ENCODE peak calls at places on chromosomes 13 and 19, in nine cellular contexts. M is CD4-positive, CD25-positive, alpha-beta regulatory T cell; F is H9; B is body of pancreas; L is CD8-positive, alpha-beta memory T cell; P is ovary; N is psoas muscle; H is Caco-2; I is aorta. V is an unnamed sample. For H3K4me1, the result is how much of the 10 kb centered on the place peaks cover.

GRCh38 chr19:31318790-31319189 is 30.4 kb downstream of the TSHZ3 start:
- DNase-seq in M (no peak), F (no peak), H (no peak), B (no peak), L (no peak), P (no peak), I (no peak), N (no peak), V (no peak)

GRCh38 chr13:99085139-99085845 is 107.4 kb upstream of the DOCK9 start:
- DNase-seq in H (no peak), B (no peak), P (peak), M (no peak), F (peak), L (no peak), I (no peak), N (no peak), V (peak)

GRCh38 chr13:24178847-24179845 is 18.6 kb downstream of the SPATA13 start:
- DNase-seq in I (no peak), P (no peak), B (no peak), M (no peak), L (no peak), N (no peak), F (no peak), H (no peak), V (no peak)

GRCh38 chr19:52566588-52566987 is 3.5 kb upstream of the ZNF701 start:
- DNase-seq in N (no peak), B (no peak), I (no peak), F (no peak), M (no peak), P (no peak), L (no peak), H (no peak), V (no peak)

GRCh38 chr13:33341861-33342452 is 56.4 kb upstream of the STARD13 start:
- DNase-seq in F (no peak), I (no peak), H (no peak), N (no peak), P (no peak), M (no peak), L (no peak), B (no peak), V (no peak)

GRCh38 chr13:23979361-23980159 is 82.3 kb upstream of the C1QTNF9B start:
- DNase-seq in I (peak), M (peak), F (peak), H (peak), N (peak), B (peak), L (peak), P (peak), V (no peak)

GRCh38 chr13:23898101-23898500 is 799 bp upstream of the C1QTNF9B start:
- DNase-seq in B (no peak), N (no peak), P (peak), H (no peak), L (no peak), I (no peak), M (no peak), F (no peak), V (no peak)

GRCh38 chr19:1074512-1075283 is 7.7 kb downstream of the ARHGAP45 start:
- DNase-seq in I (peak), B (peak), P (peak), F (no peak), M (peak), L (peak), H (no peak), N (peak), V (peak)

GRCh38 chr13:109126973-109127615 is 497.7 kb downstream of the MYO16 start:
- DNase-seq in M (no peak), F (no peak), N (no peak), H (no peak), I (no peak), P (no peak), B (no peak), L (no peak), V (no peak)

GRCh38 chr19:21084343-21084742 is 2.3 kb downstream of the ZNF714 start:
- DNase-seq in P (no peak), H (no peak), F (no peak), M (no peak), B (no peak), I (no peak), N (no peak), L (no peak), V (no peak)

GRCh38 chr13:112576191-112576590 is 11.8 kb downstream of the TUBGCP3 start:
- DNase-seq in H (no peak), P (no peak), F (no peak), M (no peak), I (no peak), B (no peak), L (no peak), N (no peak), V (no peak)

GRCh38 chr13:107866666-107867623 is 348.4 kb downstream of the LIG4 start:
- DNase-seq in M (no peak), P (peak), N (no peak), F (peak), B (peak), H (no peak), L (no peak), I (no peak), V (no peak)

GRCh38 chr13:80239116-80239515 is 101.8 kb downstream of the SPRY2 start:
- DNase-seq in H (no peak), L (no peak), N (no peak), P (no peak), F (no peak), B (no peak), I (no peak), M (no peak), V (no peak)

GRCh38 chr19:5153601-5154128 is 184.8 kb downstream of the KDM4B start:
- DNase-seq in L (no peak), I (peak), N (no peak), B (no peak), F (no peak), P (no peak), M (no peak), H (no peak), V (no peak)

GRCh38 chr13:110978390-110978789 is 63.5 kb upstream of the ANKRD10 start:
- DNase-seq in M (no peak), F (no peak), B (no peak), H (no peak), P (no peak), I (no peak), L (no peak), N (no peak), V (no peak)

GRCh38 chr13:109737606-109738005 is 48.8 kb downstream of the IRS2 start:
- DNase-seq in P (no peak), H (no peak), N (no peak), M (no peak), B (no peak), L (no peak), I (no peak), F (no peak), V (no peak)

GRCh38 chr13:50589651-50590054 is 253.8 kb downstream of the DLEU7 start:
- DNase-seq in I (no peak), B (no peak), H (no peak), M (no peak), F (no peak), L (no peak), N (no peak), P (no peak), V (no peak)

GRCh38 chr13:23321534-23322241 is 111.8 kb downstream of the SACS start:
- DNase-seq in L (no peak), B (no peak), H (no peak), I (peak), F (no peak), M (no peak), N (peak), P (peak), V (peak)

GRCh38 chr19:56748443-56748842 is 76.9 kb upstream of the ZNF835 start:
- DNase-seq in I (no peak), L (no peak), P (no peak), M (no peak), H (no peak), B (peak), F (no peak), N (no peak), V (no peak)

GRCh38 chr19:35851213-35852028 is 883 bp downstream of the NPHS1 start:
- DNase-seq in M (no peak), N (no peak), P (no peak), F (peak), H (no peak), L (no peak), B (peak), I (no peak), V (no peak)

GRCh38 chr13:109028626-109029025 is 399.2 kb downstream of the MYO16 start:
- DNase-seq in L (no peak), P (no peak), F (no peak), N (no peak), I (no peak), H (no peak), B (no peak), M (no peak), V (no peak)

GRCh38 chr19:2207991-2208860 is 27.9 kb downstream of the PLEKHJ1 start:
- DNase-seq in M (no peak), L (peak), I (no peak), H (no peak), P (no peak), B (no peak), N (peak), F (peak), V (no peak)

GRCh38 chr19:21709464-21709863 is 57.9 kb downstream of the ZNF100 start:
- DNase-seq in I (no peak), P (no peak), M (no peak), B (no peak), F (no peak), L (no peak), N (no peak), H (no peak), V (no peak)

GRCh38 chr19:18419195-18419698 is at the start of gene SSBP4:
- DNase-seq in P (peak), N (peak), B (peak), F (no peak), H (peak), L (peak), M (peak), I (peak), V (peak)

GRCh38 chr19:50795665-50796073 is 5.5 kb downstream of the ACP4 start:
- DNase-seq in H (no peak), B (no peak), N (no peak), P (no peak), I (no peak), L (no peak), M (no peak), F (no peak), V (no peak)

GRCh38 chr13:114034481-114034891 is 60.6 kb upstream of the C13orf46 start:
- DNase-seq in F (no peak), P (no peak), H (no peak), I (no peak), M (no peak), B (no peak), N (no peak), L (no peak), V (no peak)

GRCh38 chr19:750640-751423 is at the start of gene MISP:
- DNase-seq in F (no peak), B (peak), N (no peak), L (no peak), M (no peak), P (no peak), I (peak), H (peak), V (no peak)

GRCh38 chr19:38842439-38843174 is 7.2 kb downstream of the HNRNPL start:
- DNase-seq in L (peak), P (no peak), I (no peak), N (no peak), M (peak), B (no peak), F (no peak), H (no peak), V (peak)

GRCh38 chr19:38839816-38840582 is 8.4 kb upstream of the ECH1 start:
- DNase-seq in B (no peak), F (no peak), L (no peak), I (no peak), H (no peak), P (no peak), M (no peak), N (no peak), V (no peak)

GRCh38 chr19:38841787-38842438 is 7.9 kb downstream of the HNRNPL start:
- DNase-seq in N (no peak), H (no peak), B (no peak), M (peak), P (no peak), I (no peak), F (no peak), L (peak), V (peak)

GRCh38 chr19:38840583-38840968 is 9.0 kb upstream of the ECH1 start:
- DNase-seq in P (no peak), H (no peak), B (no peak), M (no peak), I (no peak), L (no peak), N (no peak), F (no peak), V (no peak)

GRCh38 chr19:38841180-38841766 is 8.5 kb downstream of the HNRNPL start:
- DNase-seq in B (no peak), M (no peak), N (no peak), P (no peak), H (no peak), I (no peak), L (no peak), F (no peak), V (no peak)
- H3K4me1 ChIP-seq in B (half or more), M (half or more), N (half or more), P (under half), H (under half), I (under half), L (half or more), F (under half), V (half or more)

GRCh38 chr13:48978942-48979601 is 3.4 kb downstream of the FNDC3A start:
- DNase-seq in F (no peak), B (no peak), H (no peak), I (no peak), P (no peak), M (no peak), N (no peak), L (no peak), V (no peak)

GRCh38 chr13:48977973-48978372 is 2.3 kb downstream of the FNDC3A start:
- DNase-seq in N (no peak), I (no peak), B (no peak), P (no peak), F (no peak), H (no peak), M (no peak), L (no peak), V (no peak)

GRCh38 chr13:48976677-48977625 is 1.2 kb downstream of the FNDC3A start:
- DNase-seq in N (no peak), M (peak), P (no peak), H (peak), I (no peak), B (no peak), L (no peak), F (no peak), V (no peak)

GRCh38 chr13:48983331-48983730 is 7.6 kb downstream of the FNDC3A start:
- DNase-seq in H (no peak), L (no peak), I (no peak), N (no peak), B (no peak), P (no peak), M (no peak), F (no peak), V (no peak)

GRCh38 chr13:48979892-48980291 is 4.2 kb downstream of the FNDC3A start:
- DNase-seq in I (no peak), B (no peak), M (no peak), H (no peak), L (no peak), F (no peak), P (no peak), N (no peak), V (no peak)
- H3K4me1 ChIP-seq in I (under half), B (under half), M (under half), H (under half), L (under half), F (under half), P (under half), N (under half), V (under half)

GRCh38 chr13:67123165-67123564 is 107.0 kb downstream of the PCDH9 start:
- DNase-seq in N (no peak), I (no peak), L (no peak), H (no peak), M (no peak), F (no peak), P (no peak), B (no peak), V (no peak)

GRCh38 chr13:67119481-67119883 is 110.7 kb downstream of the PCDH9 start:
- DNase-seq in P (no peak), F (no peak), I (no peak), L (no peak), B (no peak), M (no peak), H (no peak), N (no peak), V (no peak)

GRCh38 chr13:67125681-67126080 is 104.5 kb downstream of the PCDH9 start:
- DNase-seq in I (no peak), N (no peak), H (no peak), L (no peak), P (no peak), B (no peak), F (no peak), M (no peak), V (no peak)

GRCh38 chr13:67120872-67121531 is 109.1 kb downstream of the PCDH9 start:
- DNase-seq in M (no peak), B (no peak), N (no peak), P (no peak), H (no peak), F (no peak), L (no peak), I (no peak), V (no peak)

GRCh38 chr13:67122251-67122650 is 107.9 kb downstream of the PCDH9 start:
- DNase-seq in I (no peak), H (no peak), P (no peak), L (no peak), B (no peak), N (no peak), M (no peak), F (no peak), V (no peak)
- H3K4me1 ChIP-seq in I (under half), H (under half), P (under half), L (under half), B (under half), N (under half), M (under half), F (under half), V (under half)

DNA sequence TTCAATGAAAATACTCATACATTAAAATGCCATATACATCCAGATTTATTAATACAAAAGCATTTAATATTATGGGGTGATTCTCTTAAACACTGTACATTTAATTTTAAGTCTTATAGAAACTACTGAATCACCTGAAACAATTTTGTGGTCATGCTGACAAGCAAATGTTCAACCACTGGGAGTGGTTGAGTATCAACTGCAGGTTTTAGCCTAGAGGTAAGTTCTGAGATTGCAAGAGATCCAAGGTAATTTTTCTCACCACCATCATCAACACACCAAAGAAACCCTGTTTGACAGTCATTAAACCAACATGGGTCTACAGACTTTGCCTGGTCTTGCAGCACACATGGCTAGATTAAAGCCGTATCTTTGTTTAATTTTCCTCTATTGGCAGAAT is 196.3 kb downstream of the LHFPL6 start:
- DNase-seq in H (no peak), I (no peak), P (no peak), L (no peak), B (no peak), N (no peak), M (no peak), F (no peak), V (no peak)
- H3K4me1 ChIP-seq in H (under half), I (under half), P (under half), L (under half), B (under half), N (under half), M (under half), F (under half), V (under half)

V was measured in CD4-positive, alpha-beta memory T cell.